ENCODE peak calls at places on chromosomes 13 and 19, in seven cellular contexts. T is iPS-NIHi11, N is memory B cell, X is HFFc6, K is pancreas, P is AML-193, E is brain microvascular endothelial cell. H is an unnamed sample.

GRCh38 chr19:52935434-52935833 is 12.2 kb upstream of the ZNF888 start:
- DNase-seq in T (no peak), N (no peak), P (no peak), E (peak), X (no peak), K (no peak), H (no peak)

GRCh38 chr13:94950303-94950702 is 238.0 kb upstream of the SOX21 start:
- DNase-seq in X (no peak), P (no peak), K (no peak), N (no peak), E (peak), T (peak), H (no peak)

GRCh38 chr19:52997975-52998374 is 15.7 kb upstream of the ERVV-1 start:
- DNase-seq in X (no peak), E (no peak), T (no peak), N (no peak), P (no peak), K (no peak), H (no peak)

GRCh38 chr19:47436712-47437401 is 17.5 kb upstream of the MEIS3 start:
- DNase-seq in T (peak), K (peak), N (peak), X (peak), P (peak), E (peak), H (peak)

GRCh38 chr13:98945863-98946605 is 31.8 kb downstream of the DOCK9 start:
- DNase-seq in E (no peak), K (no peak), P (no peak), X (no peak), T (no peak), N (no peak), H (no peak)

GRCh38 chr13:21326155-21327030 is 132.7 kb downstream of the ZDHHC20 start:
- DNase-seq in N (no peak), T (peak), P (no peak), X (peak), K (no peak), E (peak), H (no peak)

GRCh38 chr19:47406711-47407416 is 12.5 kb downstream of the MEIS3 start:
- DNase-seq in T (peak), X (no peak), P (no peak), E (no peak), N (no peak), K (no peak), H (no peak)

GRCh38 chr13:113557013-113557412 is 27.5 kb upstream of the TFDP1 start:
- DNase-seq in T (no peak), P (no peak), K (no peak), E (no peak), N (no peak), X (no peak), H (no peak)

GRCh38 chr19:5667751-5668271 is 12.5 kb downstream of the MICOS13 start:
- DNase-seq in E (no peak), N (no peak), K (no peak), X (no peak), P (no peak), T (peak), H (no peak)

GRCh38 chr13:49806126-49806536 is 13.6 kb upstream of the KPNA3 start:
- DNase-seq in K (no peak), P (no peak), N (no peak), X (no peak), E (no peak), T (no peak), H (no peak)

H was measured in stimulated activated CD8-positive, alpha-beta memory T cell treated with anti-CD3 and anti-CD28 coated beads, Interleukin-4, amount 100 ng/mL, for 4 hours.